ENCODE peak calls at places on chromosomes 11 and 22, in four cellular contexts. L, I, C and M are unnamed samples.

GRCh38 chr11:16777576-16777975 is 39.1 kb downstream of the C11orf58 start:
- DNase-seq in L (no peak), I (no peak), C (no peak), M (no peak)

GRCh38 chr11:93038521-93038920 is 69.1 kb downstream of the MTNR1B start:
- DNase-seq in L (no peak), I (no peak), C (no peak), M (no peak)

GRCh38 chr11:9330387-9331384 is 16.3 kb upstream of the TMEM41B start:
- DNase-seq in L (no peak), I (no peak), C (no peak), M (no peak)

GRCh38 chr11:10561043-10561818 is 7.2 kb downstream of the LYVE1 start:
- DNase-seq in L (no peak), I (peak), C (no peak), M (no peak)

GRCh38 chr11:73894725-73895335 is 18.0 kb downstream of the PAAF1 start:
- DNase-seq in L (no peak), I (no peak), C (no peak), M (no peak)

GRCh38 chr22:25334091-25334490 is 114.7 kb downstream of the CRYBB2 start:
- DNase-seq in L (peak), I (peak), C (peak), M (peak)

GRCh38 chr22:46057206-46057605 is 80.2 kb upstream of the WNT7B start:
- DNase-seq in L (no peak), I (no peak), C (peak), M (no peak)

GRCh38 chr11:102680945-102681344 is 24.6 kb downstream of the MMP27 start:
- DNase-seq in L (no peak), I (no peak), C (no peak), M (no peak)

GRCh38 chr22:46649176-46650077 is 29.2 kb downstream of the GRAMD4 start:
- DNase-seq in L (no peak), I (peak), C (no peak), M (no peak)

GRCh38 chr11:15747671-15748070 is 608.7 kb downstream of the SOX6 start:
- DNase-seq in L (no peak), I (no peak), C (no peak), M (no peak)

GRCh38 chr11:11237433-11237832 is 115.6 kb downstream of the CSNK2A3 start:
- DNase-seq in L (no peak), I (no peak), C (no peak), M (no peak)

GRCh38 chr11:19559746-19560145 is 152.9 kb upstream of the NAV2 start:
- DNase-seq in L (no peak), I (no peak), C (no peak), M (no peak)

GRCh38 chr22:47045691-47046410 is 283.4 kb downstream of the TBC1D22A start:
- DNase-seq in L (no peak), I (no peak), C (peak), M (no peak)

GRCh38 chr11:134686418-134686817 is 274.4 kb upstream of the B3GAT1 start:
- DNase-seq in L (no peak), I (no peak), C (no peak), M (no peak)

GRCh38 chr11:119100246-119100959 is 1.2 kb downstream of the DPAGT1 start:
- DNase-seq in L (no peak), I (peak), C (no peak), M (no peak)

GRCh38 chr22:42318967-42319366 is 48.5 kb upstream of the TCF20 start:
- DNase-seq in L (no peak), I (no peak), C (no peak), M (no peak)

GRCh38 chr11:117468888-117469287 is 141.2 kb downstream of the CEP164 start:
- DNase-seq in L (no peak), I (peak), C (no peak), M (no peak)

GRCh38 chr22:44399196-44399837 is 86.6 kb upstream of the SHISAL1 start:
- DNase-seq in L (no peak), I (no peak), C (peak), M (no peak)

GRCh38 chr11:63609536-63609935 is 4.7 kb downstream of the PLAAT3 start:
- DNase-seq in L (no peak), I (no peak), C (no peak), M (no peak)

GRCh38 chr11:134858783-134859480 is 446.9 kb upstream of the B3GAT1 start:
- DNase-seq in L (no peak), I (no peak), C (no peak), M (no peak)

GRCh38 chr22:43090130-43090789 is 1.1 kb upstream of the TTLL1 start:
- DNase-seq in L (peak), I (peak), C (no peak), M (peak)

GRCh38 chr11:27857588-27857987 is 157.3 kb upstream of the BDNF start:
- DNase-seq in L (no peak), I (peak), C (no peak), M (no peak)

GRCh38 chr11:110185599-110185998 is 92.4 kb downstream of the ZC3H12C start:
- DNase-seq in L (no peak), I (no peak), C (no peak), M (no peak)

GRCh38 chr22:39170825-39171622 is 18.5 kb upstream of the CBX7 start:
- DNase-seq in L (peak), I (peak), C (peak), M (peak)

GRCh38 chr11:127890026-127890611 is 697.2 kb downstream of the ETS1 start:
- DNase-seq in L (no peak), I (no peak), C (no peak), M (no peak)

GRCh38 chr11:96237759-96238158 is 105.2 kb downstream of the MAML2 start:
- DNase-seq in L (no peak), I (peak), C (no peak), M (no peak)

GRCh38 chr11:14904745-14905103 is 12.7 kb upstream of the CYP2R1 start:
- DNase-seq in L (peak), I (peak), C (peak), M (peak)

GRCh38 chr22:39638958-39639357 is 68.4 kb downstream of the CACNA1I start:
- DNase-seq in L (no peak), I (no peak), C (no peak), M (no peak)

GRCh38 chr11:67240575-67241389 is 25.5 kb upstream of the GRK2 start:
- DNase-seq in L (peak), I (peak), C (peak), M (peak)

GRCh38 chr11:61075891-61076290 is 26.4 kb upstream of the CD5 start:
- DNase-seq in L (no peak), I (no peak), C (no peak), M (no peak)

GRCh38 chr22:20418211-20418788 is 19.3 kb downstream of the SCARF2 start:
- DNase-seq in L (peak), I (peak), C (peak), M (peak)

GRCh38 chr11:64057890-64058289 is 22.2 kb downstream of the FLRT1 start:
- DNase-seq in L (no peak), I (no peak), C (no peak), M (no peak)